ENCODE peak calls at places on chromosomes 12 and 14, in four cellular contexts. W is ovary, K is ascending aorta, E is psoas muscle. M is an unnamed sample. For H3K36me3, the result is how much of the 10 kb centered on the place peaks cover.

GRCh38 chr12:112183141-112183581 is 57.8 kb downstream of the TRAFD1 start:
- DNase-seq in W (no peak), K (no peak), E (no peak), M (no peak)

GRCh38 chr12:27868165-27868564 is 88.1 kb upstream of the MANSC4 start:
- DNase-seq in E (no peak), W (no peak), K (no peak), M (no peak)

GRCh38 chr14:105495101-105495989 is 4.3 kb downstream of the TEDC1 start:
- DNase-seq in K (no peak), W (no peak), E (peak), M (peak)

GRCh38 chr12:106417926-106418910 is 60.7 kb downstream of the POLR3B start:
- DNase-seq in W (no peak), K (no peak), E (no peak), M (no peak)

GRCh38 chr12:103852498-103852992 is 11.5 kb upstream of the NT5DC3 start:
- DNase-seq in W (no peak), K (no peak), E (no peak), M (no peak)

GRCh38 chr12:111031956-111032919 is 111.9 kb upstream of the MYL2 start:
- DNase-seq in W (no peak), K (no peak), E (no peak), M (no peak)

GRCh38 chr12:124827588-124828184 is 36.0 kb downstream of the SCARB1 start:
- DNase-seq in W (no peak), E (no peak), K (no peak), M (peak)

GRCh38 chr12:26936559-26937442 is 980 bp downstream of the INTS13 start:
- DNase-seq in W (no peak), E (no peak), K (no peak), M (no peak)

GRCh38 chr14:91413547-91414474 is 3.8 kb downstream of the CCDC88C start:
- DNase-seq in W (no peak), K (no peak), E (no peak), M (peak)

GRCh38 chr12:48828841-48829575 is 10.7 kb downstream of the CACNB3 start:
- DNase-seq in K (no peak), W (no peak), E (no peak), M (no peak)

GRCh38 chr12:94261781-94262180 is 113.4 kb downstream of the PLXNC1 start:
- DNase-seq in E (no peak), K (no peak), W (no peak), M (no peak)
- H3K4me3 ChIP-seq in E (peak), K (peak), W (peak), M (peak)

GRCh38 chr14:73725116-73726024 is 11.2 kb upstream of the PNMA1 start:
- DNase-seq in K (no peak), W (no peak), E (peak), M (no peak)

GRCh38 chr14:73726025-73726961 is 12.1 kb upstream of the PNMA1 start:
- DNase-seq in W (no peak), K (no peak), E (no peak), M (no peak)

GRCh38 chr14:73728106-73729014 is 14.2 kb upstream of the PNMA1 start:
- DNase-seq in W (peak), E (peak), K (no peak), M (peak)

GRCh38 chr14:73729015-73729330 is 14.8 kb upstream of the PNMA1 start:
- DNase-seq in W (no peak), K (no peak), E (no peak), M (no peak)

DNA sequence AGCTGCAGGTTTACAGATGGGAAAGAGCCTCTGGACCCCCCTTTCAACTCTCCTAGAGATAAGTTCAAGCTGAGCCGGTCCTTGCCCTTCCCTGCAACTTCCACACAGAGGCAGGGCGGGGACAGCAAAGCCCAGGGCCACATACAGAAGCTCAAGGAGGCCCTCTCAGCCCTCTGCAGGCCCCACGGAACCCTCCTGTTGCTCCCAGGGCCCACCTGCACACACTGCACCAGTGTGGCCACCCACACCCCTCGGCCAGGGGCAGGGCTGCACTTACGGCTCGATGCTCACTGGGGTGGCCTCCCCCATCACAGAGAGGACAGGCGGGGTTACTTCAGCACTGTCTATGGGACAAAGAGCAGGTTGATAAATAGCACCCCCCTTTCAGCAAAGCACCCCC is 13.0 kb upstream of the PNMA1 start:
- DNase-seq in E (no peak), W (no peak), K (no peak), M (no peak)
- H3K36me3 ChIP-seq in E (half or more), W (under half), K (half or more), M (under half)

GRCh38 chr12:10362828-10363664 is 26.8 kb downstream of the KLRK1 start:
- DNase-seq in E (no peak), W (no peak), K (no peak), M (no peak)
- H3K4me3 ChIP-seq in E (peak), W (peak), K (no peak), M (no peak)

DNA sequence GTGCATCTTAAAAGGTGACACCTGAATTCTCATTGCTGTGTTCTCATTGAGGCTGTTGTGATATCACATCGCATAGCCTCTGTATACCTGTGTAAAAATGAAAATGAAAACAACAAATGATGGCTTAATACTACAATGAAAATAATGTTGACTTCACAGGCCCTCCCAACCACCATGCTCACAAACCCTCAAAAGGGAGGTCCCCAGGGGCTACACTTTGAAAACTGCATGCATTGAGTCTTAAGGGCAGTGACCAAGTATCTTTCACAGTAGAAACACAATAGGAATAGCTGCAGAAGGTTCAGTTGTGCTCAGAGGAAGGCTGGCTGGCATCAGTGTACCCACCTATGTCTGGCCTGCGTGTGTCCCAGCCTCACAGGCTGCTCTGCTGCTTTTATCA is 27.6 kb upstream of the KCNK13 start:
- DNase-seq in E (no peak), W (no peak), K (no peak), M (no peak)
- H3K36me3 ChIP-seq in E (under half), W (under half), K (under half), M (under half)

DNA sequence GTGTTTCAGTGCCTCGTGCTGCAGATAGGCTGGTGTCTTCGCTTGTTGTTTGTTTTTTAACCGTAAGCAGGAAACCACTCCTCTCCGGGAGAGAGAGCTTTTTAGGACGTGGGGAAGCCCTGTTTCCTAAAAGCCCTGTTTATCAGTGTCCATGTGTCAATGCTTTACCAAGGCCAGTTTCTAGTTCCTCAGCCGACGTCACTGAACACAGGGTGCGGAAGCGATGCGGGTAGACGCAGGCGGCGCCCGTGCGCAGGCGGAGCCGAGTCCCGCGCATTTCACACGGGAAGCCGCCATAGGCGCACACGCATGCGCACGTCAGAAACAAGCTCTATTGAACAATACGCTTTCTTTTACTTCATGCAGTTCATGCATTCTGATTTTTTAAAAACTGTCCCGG is 79.8 kb downstream of the GLT1D1 start:
- DNase-seq in E (no peak), W (no peak), K (no peak), M (no peak)
- H3K4me3 ChIP-seq in E (no peak), W (no peak), K (no peak), M (no peak)

GRCh38 chr14:102969060-102969791 is 46.8 kb downstream of the AMN start:
- DNase-seq in W (no peak), E (peak), K (no peak), M (no peak)
- H3K36me3 ChIP-seq in W (under half), E (half or more), K (half or more), M (half or more)

DNA sequence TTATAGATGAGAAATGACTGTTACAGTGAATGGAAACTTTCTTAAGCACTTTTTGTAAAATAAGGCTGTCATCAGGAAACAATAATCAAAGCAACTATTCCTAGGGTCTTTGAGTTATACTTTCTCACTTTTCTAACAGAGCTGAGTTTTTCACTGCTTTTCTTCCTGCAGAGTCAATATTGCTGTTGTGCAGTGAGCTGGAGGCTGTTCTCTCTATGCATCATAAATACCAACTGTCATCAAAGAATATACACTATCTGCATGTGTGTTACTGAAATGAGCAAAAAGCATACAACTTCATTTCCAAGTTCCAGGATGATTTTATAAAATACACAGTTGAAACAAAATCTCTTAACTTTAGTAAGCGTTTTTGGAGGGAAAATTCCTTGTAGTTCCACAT is 110.4 kb upstream of the CPSF6 start:
- DNase-seq in K (no peak), E (no peak), W (no peak), M (no peak)
- H3K4me3 ChIP-seq in K (no peak), E (no peak), W (no peak), M (no peak)

GRCh38 chr14:95110178-95110577 is 47.2 kb downstream of the DICER1 start:
- DNase-seq in W (no peak), K (no peak), E (no peak), M (no peak)

GRCh38 chr14:95107711-95108110 is 49.6 kb downstream of the DICER1 start:
- DNase-seq in E (no peak), K (no peak), W (no peak), M (no peak)

GRCh38 chr14:95113476-95113875 is 43.9 kb downstream of the DICER1 start:
- DNase-seq in W (no peak), E (no peak), K (no peak), M (no peak)

GRCh38 chr14:95106966-95107365 is 50.4 kb downstream of the DICER1 start:
- DNase-seq in E (no peak), K (no peak), W (no peak), M (no peak)

GRCh38 chr14:95111507-95112164 is 45.7 kb downstream of the DICER1 start:
- DNase-seq in K (no peak), E (no peak), W (no peak), M (no peak)
- H3K36me3 ChIP-seq in K (half or more), E (half or more), W (under half), M (half or more)